ENCODE peak calls at places on chromosomes 7 and 10, in six cellular contexts. One of them, this sample, is unnamed.

GRCh38 chr7:104328308-104328969 is at the start of gene LHFPL3:
- DNase-seq in RWPE1: no peak
- DNase-seq in choroid plexus epithelial cell: peak; percentile 0
- DNase-seq in left ventricle myocardium inferior: no peak
- DNase-seq in spleen: no peak
- DNase-seq in pancreas: no peak
- DNase-seq in this sample: no peak

GRCh38 chr10:124515244-124515970 is 53.8 kb downstream of the LHPP start:
- DNase-seq in RWPE1: no peak
- DNase-seq in choroid plexus epithelial cell: no peak
- DNase-seq in left ventricle myocardium inferior: no peak
- DNase-seq in spleen: peak; percentile 42
- DNase-seq in pancreas: no peak
- DNase-seq in this sample: no peak

GRCh38 chr10:75070478-75071163 is 40.8 kb upstream of the SAMD8 start:
- DNase-seq in RWPE1: no peak
- DNase-seq in choroid plexus epithelial cell: no peak
- DNase-seq in left ventricle myocardium inferior: peak; percentile 59
- DNase-seq in spleen: peak; percentile 41
- DNase-seq in pancreas: no peak
- DNase-seq in this sample: no peak

GRCh38 chr7:15178065-15178464 is 275.5 kb upstream of the DGKB start:
- DNase-seq in RWPE1: no peak
- DNase-seq in choroid plexus epithelial cell: no peak
- DNase-seq in left ventricle myocardium inferior: no peak
- DNase-seq in spleen: no peak
- DNase-seq in pancreas: no peak
- DNase-seq in this sample: no peak

GRCh38 chr10:118785566-118785965 is 30.8 kb upstream of the CACUL1 start:
- DNase-seq in RWPE1: no peak
- DNase-seq in choroid plexus epithelial cell: no peak
- DNase-seq in left ventricle myocardium inferior: no peak
- DNase-seq in spleen: no peak
- DNase-seq in pancreas: no peak
- DNase-seq in this sample: no peak

GRCh38 chr10:78511324-78512204 is 477.9 kb downstream of the RPS24 start:
- DNase-seq in RWPE1: no peak
- DNase-seq in choroid plexus epithelial cell: no peak
- DNase-seq in left ventricle myocardium inferior: no peak
- DNase-seq in spleen: no peak
- DNase-seq in pancreas: no peak
- DNase-seq in this sample: no peak

GRCh38 chr7:133674079-133674478 is 421.2 kb downstream of the EXOC4 start:
- DNase-seq in RWPE1: no peak
- DNase-seq in choroid plexus epithelial cell: no peak
- DNase-seq in left ventricle myocardium inferior: no peak
- DNase-seq in spleen: no peak
- DNase-seq in pancreas: no peak
- DNase-seq in this sample: no peak

GRCh38 chr10:123380491-123381085 is 226.4 kb downstream of the BUB3 start:
- DNase-seq in RWPE1: peak; percentile 32
- DNase-seq in choroid plexus epithelial cell: peak; percentile 29
- DNase-seq in left ventricle myocardium inferior: no peak
- DNase-seq in spleen: no peak
- DNase-seq in pancreas: no peak
- DNase-seq in this sample: no peak

GRCh38 chr10:78333362-78334143 is 299.9 kb downstream of the RPS24 start:
- DNase-seq in RWPE1: no peak
- DNase-seq in choroid plexus epithelial cell: no peak
- DNase-seq in left ventricle myocardium inferior: no peak
- DNase-seq in spleen: no peak
- DNase-seq in pancreas: no peak
- DNase-seq in this sample: no peak

GRCh38 chr10:99507265-99507664 is 25.5 kb upstream of the NKX2-3 start:
- DNase-seq in RWPE1: no peak
- DNase-seq in choroid plexus epithelial cell: no peak
- DNase-seq in left ventricle myocardium inferior: no peak
- DNase-seq in spleen: no peak
- DNase-seq in pancreas: no peak
- DNase-seq in this sample: no peak

GRCh38 chr7:130277763-130278643 is 11.3 kb downstream of the CPA2 start:
- DNase-seq in RWPE1: no peak
- DNase-seq in choroid plexus epithelial cell: peak; percentile 84
- DNase-seq in left ventricle myocardium inferior: peak; percentile 39
- DNase-seq in spleen: no peak
- DNase-seq in pancreas: peak; percentile 67
- DNase-seq in this sample: peak; percentile 70

GRCh38 chr7:75739796-75740672 is 1.3 kb upstream of the HIP1 start:
- DNase-seq in RWPE1: no peak
- DNase-seq in choroid plexus epithelial cell: peak; percentile 76
- DNase-seq in left ventricle myocardium inferior: no peak
- DNase-seq in spleen: no peak
- DNase-seq in pancreas: no peak
- DNase-seq in this sample: no peak

GRCh38 chr7:37027104-37027503 is 302.8 kb upstream of the AOAH start:
- DNase-seq in RWPE1: no peak
- DNase-seq in choroid plexus epithelial cell: no peak
- DNase-seq in left ventricle myocardium inferior: no peak
- DNase-seq in spleen: no peak
- DNase-seq in pancreas: no peak
- DNase-seq in this sample: no peak

GRCh38 chr7:4641667-4642467 is 40.2 kb upstream of the FOXK1 start:
- DNase-seq in RWPE1: peak; percentile 94
- DNase-seq in choroid plexus epithelial cell: peak; percentile 95
- DNase-seq in left ventricle myocardium inferior: peak; percentile 95
- DNase-seq in spleen: peak; percentile 98
- DNase-seq in pancreas: peak; percentile 98
- DNase-seq in this sample: peak; percentile 93
- TF ChIP-seq CTCF in RWPE1: peak; percentile 79
- TF ChIP-seq CTCF in choroid plexus epithelial cell: no peak
- TF ChIP-seq CTCF in left ventricle myocardium inferior: peak; percentile 62
- TF ChIP-seq CTCF in spleen: no peak
- TF ChIP-seq CTCF in pancreas: no peak
- TF ChIP-seq CTCF in this sample: peak; percentile 77

DNA sequence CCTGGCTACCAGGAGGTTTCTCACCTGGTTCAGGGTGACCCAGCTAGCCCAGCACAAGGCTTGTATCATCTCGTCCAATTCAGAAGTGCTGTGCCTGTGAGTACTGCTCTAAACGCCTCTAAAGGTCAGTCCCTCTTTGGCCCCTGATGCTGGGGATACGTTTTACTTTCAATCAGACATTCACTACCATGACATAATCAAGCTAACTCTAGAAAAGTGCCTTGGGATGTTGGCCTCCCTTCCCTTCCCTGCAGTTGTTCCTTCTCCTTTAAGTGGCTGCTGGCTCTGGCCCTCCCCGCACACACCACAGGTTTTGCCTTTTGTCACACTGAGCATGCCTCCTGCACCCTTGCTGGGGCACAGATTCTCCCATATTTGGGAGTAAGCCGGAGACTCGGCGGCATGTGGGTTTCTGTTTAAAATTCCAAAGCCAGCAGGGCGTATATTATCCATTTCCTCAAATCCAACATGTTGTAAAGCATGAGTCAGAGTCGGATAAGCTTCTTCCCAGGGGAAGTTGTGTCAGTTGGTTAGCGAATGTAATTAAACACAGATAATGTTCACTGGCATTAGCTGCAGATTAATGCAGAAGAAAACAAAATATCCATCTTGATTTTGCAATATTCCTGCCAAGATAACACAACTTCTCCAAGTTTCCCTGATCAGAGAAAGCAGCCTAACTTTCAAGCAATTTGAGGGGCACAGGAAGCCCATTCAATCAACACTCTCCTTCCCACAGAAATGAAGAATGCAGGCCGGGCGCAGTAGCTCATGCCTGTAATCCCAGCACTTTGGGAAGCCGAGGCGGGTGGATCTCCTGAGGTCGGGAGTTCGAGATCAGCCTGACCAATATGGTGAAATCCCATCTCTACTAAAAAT is 31.8 kb upstream of the VCL start:
- DNase-seq in RWPE1: peak; percentile 90
- DNase-seq in choroid plexus epithelial cell: peak; percentile 97
- DNase-seq in left ventricle myocardium inferior: peak; percentile 80
- DNase-seq in spleen: no peak
- DNase-seq in pancreas: peak; percentile 57
- DNase-seq in this sample: peak; percentile 64
- TF ChIP-seq CTCF in RWPE1: no peak
- TF ChIP-seq CTCF in choroid plexus epithelial cell: no peak
- TF ChIP-seq CTCF in left ventricle myocardium inferior: no peak
- TF ChIP-seq CTCF in spleen: no peak
- TF ChIP-seq CTCF in pancreas: no peak
- TF ChIP-seq CTCF in this sample: no peak

GRCh38 chr7:727806-728460 is 852 bp upstream of the PRKAR1B start:
- DNase-seq in RWPE1: no peak
- DNase-seq in choroid plexus epithelial cell: peak; percentile 16
- DNase-seq in left ventricle myocardium inferior: no peak
- DNase-seq in spleen: no peak
- DNase-seq in pancreas: no peak
- DNase-seq in this sample: no peak
- TF ChIP-seq CTCF in RWPE1: no peak
- TF ChIP-seq CTCF in choroid plexus epithelial cell: no peak
- TF ChIP-seq CTCF in left ventricle myocardium inferior: no peak
- TF ChIP-seq CTCF in spleen: no peak
- TF ChIP-seq CTCF in pancreas: no peak
- TF ChIP-seq CTCF in this sample: no peak

GRCh38 chr10:44858017-44858371 is 53.1 kb upstream of the TMEM72 start:
- DNase-seq in RWPE1: no peak
- DNase-seq in choroid plexus epithelial cell: no peak
- DNase-seq in left ventricle myocardium inferior: no peak
- DNase-seq in spleen: no peak
- DNase-seq in pancreas: no peak
- DNase-seq in this sample: no peak
- TF ChIP-seq CTCF in RWPE1: peak; percentile 54
- TF ChIP-seq CTCF in choroid plexus epithelial cell: no peak
- TF ChIP-seq CTCF in left ventricle myocardium inferior: peak; percentile 7
- TF ChIP-seq CTCF in spleen: no peak
- TF ChIP-seq CTCF in pancreas: no peak
- TF ChIP-seq CTCF in this sample: no peak